ENCODE peak calls at places on chromosomes 5 and 9, in ten cellular contexts. N, I, S, V, Z, W, B, Q, A and R are unnamed samples.

GRCh38 chr5:74432240-74432639 is 208.3 kb downstream of the ENC1 start:
- DNase-seq in W (no peak), B (no peak), Z (no peak), V (no peak), N (no peak), I (no peak), A (no peak), Q (no peak), S (peak; percentile 44), R (no peak)

GRCh38 chr5:34957857-34958690 is 28.7 kb downstream of the DNAJC21 start:
- DNase-seq in A (no peak), B (peak; percentile 67), Q (peak; percentile 51), S (peak; percentile 45), W (no peak), I (peak; percentile 12), V (no peak), Z (no peak), N (peak; percentile 17), R (no peak)

GRCh38 chr5:138520971-138521370 is 22.1 kb downstream of the ETF1 start:
- DNase-seq in I (no peak), N (no peak), V (no peak), S (no peak), Q (no peak), A (no peak), B (no peak), W (no peak), Z (no peak), R (no peak)

GRCh38 chr9:126499005-126499910 is 114.5 kb upstream of the LMX1B start:
- DNase-seq in N (peak; percentile 74), W (peak; percentile 21), B (peak; percentile 69), Z (no peak), V (no peak), A (no peak), Q (peak; percentile 41), I (no peak), S (peak; percentile 36), R (peak; percentile 12)

GRCh38 chr9:21883642-21884041 is 81.2 kb downstream of the MTAP start:
- DNase-seq in Q (no peak), Z (no peak), I (no peak), V (no peak), S (no peak), W (no peak), A (peak; percentile 25), B (no peak), N (peak; percentile 12), R (no peak)

GRCh38 chr9:88388886-88389617 is 808 bp downstream of the SPIN1 start:
- DNase-seq in W (peak; percentile 10), B (peak; percentile 70), I (peak; percentile 46), V (peak; percentile 56), Q (peak; percentile 86), S (peak; percentile 63), A (peak; percentile 36), N (peak; percentile 81), Z (no peak), R (peak; percentile 22)

GRCh38 chr5:133347039-133347438 is 265.3 kb downstream of the FSTL4 start:
- DNase-seq in V (no peak), S (no peak), I (no peak), N (peak; percentile 35), W (no peak), A (no peak), Q (peak; percentile 15), B (no peak), Z (no peak), R (no peak)

GRCh38 chr5:135964670-135965320 is 10.0 kb upstream of the LECT2 start:
- DNase-seq in Q (no peak), W (no peak), S (no peak), Z (no peak), V (no peak), B (peak; percentile 14), N (no peak), A (no peak), I (no peak), R (no peak)

GRCh38 chr5:13553896-13554295 is 390.6 kb downstream of the DNAH5 start:
- DNase-seq in S (peak; percentile 57), W (no peak), N (peak; percentile 17), I (no peak), V (no peak), A (no peak), Z (no peak), Q (peak; percentile 36), B (peak; percentile 31), R (no peak)

GRCh38 chr5:124193371-124193789 is 553.1 kb downstream of the ZNF608 start:
- DNase-seq in W (no peak), Z (no peak), I (peak; percentile 54), A (no peak), B (peak; percentile 70), V (no peak), S (peak; percentile 70), N (no peak), Q (no peak), R (no peak)

GRCh38 chr9:114761515-114761914 is 44.3 kb downstream of the TNFSF15 start:
- DNase-seq in W (no peak), A (no peak), V (no peak), S (no peak), B (no peak), I (no peak), Q (no peak), Z (no peak), N (peak; percentile 6), R (no peak)

GRCh38 chr9:114164191-114164794 is 9.0 kb downstream of the COL27A1 start:
- DNase-seq in W (no peak), S (peak; percentile 38), Q (no peak), N (no peak), Z (no peak), B (no peak), A (no peak), I (no peak), V (no peak), R (no peak)

GRCh38 chr5:139901971-139902370 is 106.4 kb downstream of the PSD2 start:
- DNase-seq in B (no peak), I (no peak), Q (no peak), N (no peak), A (no peak), Z (no peak), V (no peak), S (no peak), W (no peak), R (no peak)

GRCh38 chr5:159403906-159404641 is 73.8 kb upstream of the IL12B start:
- DNase-seq in N (no peak), V (no peak), B (peak; percentile 23), Z (no peak), A (no peak), S (no peak), W (no peak), Q (no peak), I (peak; percentile 3), R (no peak)

GRCh38 chr5:90191352-90192045 is 218.1 kb downstream of the CETN3 start:
- DNase-seq in A (no peak), S (no peak), Z (no peak), W (no peak), B (no peak), I (no peak), Q (no peak), N (peak; percentile 3), V (no peak), R (no peak)

GRCh38 chr9:73152953-73153352 is 1.3 kb downstream of the ANXA1 start:
- DNase-seq in S (no peak), Z (no peak), W (no peak), A (peak; percentile 52), Q (peak; percentile 58), V (no peak), N (no peak), I (no peak), B (peak; percentile 14), R (no peak)

GRCh38 chr5:19519448-19519847 is 468.6 kb downstream of the CDH18 start:
- DNase-seq in S (peak; percentile 74), V (no peak), Z (no peak), Q (peak; percentile 26), I (no peak), W (no peak), N (no peak), B (no peak), A (no peak), R (no peak)

GRCh38 chr5:34511915-34512314 is 144.2 kb upstream of the RAI14 start:
- DNase-seq in Q (no peak), W (no peak), Z (no peak), N (no peak), S (no peak), I (peak; percentile 66), B (no peak), V (peak; percentile 59), A (no peak), R (no peak)

GRCh38 chr9:134136117-134136996 is 475 bp downstream of the WDR5 start:
- DNase-seq in A (no peak), S (peak; percentile 29), I (no peak), Z (no peak), W (peak; percentile 11), N (peak; percentile 41), B (peak; percentile 29), Q (peak; percentile 37), V (no peak), R (peak; percentile 9)

GRCh38 chr9:130271473-130271872 is 5.9 kb downstream of the HMCN2 start:
- DNase-seq in W (no peak), N (no peak), B (no peak), A (no peak), I (no peak), S (no peak), V (no peak), Z (no peak), Q (no peak), R (no peak)

GRCh38 chr5:4570047-4571015 is 569.8 kb upstream of the ADAMTS16 start:
- DNase-seq in A (no peak), V (no peak), Q (no peak), W (no peak), I (no peak), N (peak; percentile 27), B (no peak), Z (no peak), S (peak; percentile 53), R (no peak)

GRCh38 chr5:1406681-1407640 is 38.3 kb downstream of the SLC6A3 start:
- DNase-seq in V (peak; percentile 9), N (no peak), B (no peak), W (no peak), Q (no peak), I (no peak), A (no peak), S (no peak), Z (no peak), R (no peak)

GRCh38 chr5:11182441-11183080 is 421.5 kb upstream of the DAP start:
- DNase-seq in W (no peak), I (peak; percentile 16), A (no peak), S (peak; percentile 16), N (peak; percentile 12), Q (peak; percentile 68), Z (no peak), V (no peak), B (peak; percentile 47), R (no peak)

GRCh38 chr5:151212361-151212899 is 11.5 kb downstream of the CCDC69 start:
- DNase-seq in I (no peak), S (no peak), N (no peak), B (no peak), V (no peak), Q (no peak), Z (no peak), A (no peak), W (no peak), R (no peak)

GRCh38 chr5:107487056-107487461 is 183.7 kb downstream of the EFNA5 start:
- DNase-seq in Q (peak; percentile 19), I (peak; percentile 40), Z (no peak), V (no peak), S (peak; percentile 50), A (no peak), W (no peak), B (no peak), N (no peak), R (no peak)

GRCh38 chr5:175728885-175729828 is 71.3 kb downstream of the HRH2 start:
- DNase-seq in A (no peak), W (no peak), N (peak; percentile 78), I (no peak), Q (peak; percentile 24), V (no peak), S (no peak), B (no peak), Z (no peak), R (no peak)

GRCh38 chr5:1449081-1449630 is 3.9 kb upstream of the SLC6A3 start:
- DNase-seq in Q (no peak), I (no peak), A (no peak), W (no peak), N (no peak), V (no peak), Z (no peak), S (no peak), B (no peak), R (no peak)

GRCh38 chr5:980001-980588 is 28.5 kb upstream of the NKD2 start:
- DNase-seq in Q (peak; percentile 18), Z (no peak), W (no peak), I (no peak), N (peak; percentile 30), V (no peak), S (no peak), B (peak; percentile 31), A (no peak), R (no peak)